ENCODE peak calls at places on chromosomes 2 and 18, in four cellular contexts. F, V, B and K are unnamed samples.
A peak's percentile ranks its signal among the peaks of the same experiment; 100 is the strongest.

GRCh38 chr18:63339920-63340484 is 20.4 kb upstream of the BCL2 start:
- DNase-seq in B (no peak), F (no peak), V (no peak), K (peak; percentile 22)

GRCh38 chr2:178910005-178910404 is 102.8 kb upstream of the TTN start:
- DNase-seq in B (no peak), V (no peak), F (no peak), K (no peak)

GRCh38 chr2:145029885-145030284 is 510.0 kb upstream of the ZEB2 start:
- DNase-seq in B (no peak), V (no peak), F (no peak), K (no peak)

GRCh38 chr2:200367155-200367554 is 60.7 kb downstream of the SPATS2L start:
- DNase-seq in F (no peak), V (no peak), B (no peak), K (peak; percentile 91)

GRCh38 chr2:226185613-226186211 is 613.9 kb downstream of the IRS1 start:
- DNase-seq in V (no peak), B (no peak), F (no peak), K (no peak)

GRCh38 chr2:199261221-199261620 is 196.5 kb downstream of the SATB2 start:
- DNase-seq in F (no peak), V (no peak), B (no peak), K (no peak)

GRCh38 chr2:26894136-26894535 is 46.2 kb downstream of the DPYSL5 start:
- DNase-seq in V (no peak), F (no peak), B (no peak), K (no peak)

GRCh38 chr2:157327621-157328102 is 2.0 kb upstream of the ERMN start:
- DNase-seq in F (peak; percentile 85), V (peak; percentile 90), B (peak; percentile 68), K (peak; percentile 44)

GRCh38 chr2:235605999-235606715 is 112.3 kb downstream of the AGAP1 start:
- DNase-seq in B (no peak), V (no peak), F (no peak), K (no peak)

GRCh38 chr18:57705011-57705410 is 83.4 kb upstream of the NARS1 start:
- DNase-seq in V (no peak), B (no peak), F (no peak), K (no peak)

GRCh38 chr2:128325665-128326181 is 7.1 kb upstream of the HS6ST1 start:
- DNase-seq in B (no peak), V (no peak), F (no peak), K (no peak)

GRCh38 chr2:188181035-188181434 is 110.6 kb upstream of the GULP1 start:
- DNase-seq in V (no peak), B (no peak), F (no peak), K (no peak)

GRCh38 chr18:5451871-5452270 is 91.9 kb downstream of the EPB41L3 start:
- DNase-seq in F (no peak), V (no peak), B (no peak), K (no peak)

GRCh38 chr2:226631671-226632070 is 167.9 kb downstream of the IRS1 start:
- DNase-seq in V (no peak), F (no peak), B (no peak), K (no peak)

GRCh38 chr2:36858551-36859365 is 107.6 kb downstream of the STRN start:
- DNase-seq in V (no peak), F (no peak), B (peak; percentile 27), K (peak; percentile 81)

GRCh38 chr18:49697757-49698595 is 115.4 kb downstream of the ACAA2 start:
- DNase-seq in V (no peak), B (no peak), F (no peak), K (no peak)

GRCh38 chr2:214529021-214529420 is 118.2 kb downstream of the VWC2L start:
- DNase-seq in F (no peak), V (no peak), B (no peak), K (no peak)

GRCh38 chr2:63408530-63408929 is 179.7 kb downstream of the WDPCP start:
- DNase-seq in V (no peak), F (no peak), B (no peak), K (peak; percentile 12)

GRCh38 chr18:41391616-41392610 is 563.1 kb upstream of the PIK3C3 start:
- DNase-seq in B (no peak), V (peak; percentile 7), F (peak; percentile 27), K (peak; percentile 47)

GRCh38 chr2:194765723-194766122 is 891.3 kb upstream of the SLC39A10 start:
- DNase-seq in F (no peak), V (no peak), B (no peak), K (no peak)

GRCh38 chr18:55494899-55495298 is 93.1 kb downstream of the TCF4 start:
- DNase-seq in B (no peak), V (no peak), F (no peak), K (no peak)

GRCh38 chr2:15990151-15991101 is 50.1 kb downstream of the MYCN start:
- DNase-seq in V (no peak), B (no peak), F (no peak), K (no peak)

GRCh38 chr2:151711025-151711424 is 23.3 kb downstream of the NEB start:
- DNase-seq in F (no peak), V (no peak), B (no peak), K (no peak)

GRCh38 chr2:225766431-225766830 is 366.9 kb downstream of the NYAP2 start:
- DNase-seq in F (no peak), B (no peak), V (no peak), K (no peak)

GRCh38 chr18:1510542-1511179 is 606.0 kb downstream of the ADCYAP1 start:
- DNase-seq in B (no peak), V (no peak), F (no peak), K (no peak)

GRCh38 chr2:113117594-113118262 is 9.7 kb upstream of the IL1RN start:
- DNase-seq in V (peak; percentile 21), B (no peak), F (no peak), K (no peak)

GRCh38 chr18:51150430-51150746 is 47.1 kb downstream of the MEX3C start:
- DNase-seq in B (no peak), F (no peak), V (no peak), K (no peak)

GRCh38 chr18:45627204-45627526 is 11.9 kb downstream of the SLC14A2 start:
- DNase-seq in F (no peak), B (no peak), V (no peak), K (no peak)

GRCh38 chr18:54416459-54416858 is 58.8 kb downstream of the C18orf54 start:
- DNase-seq in B (no peak), F (no peak), V (no peak), K (no peak)
- TF ChIP-seq TARDBP in B (no peak), F (no peak), V (no peak), K (no peak)

DNA sequence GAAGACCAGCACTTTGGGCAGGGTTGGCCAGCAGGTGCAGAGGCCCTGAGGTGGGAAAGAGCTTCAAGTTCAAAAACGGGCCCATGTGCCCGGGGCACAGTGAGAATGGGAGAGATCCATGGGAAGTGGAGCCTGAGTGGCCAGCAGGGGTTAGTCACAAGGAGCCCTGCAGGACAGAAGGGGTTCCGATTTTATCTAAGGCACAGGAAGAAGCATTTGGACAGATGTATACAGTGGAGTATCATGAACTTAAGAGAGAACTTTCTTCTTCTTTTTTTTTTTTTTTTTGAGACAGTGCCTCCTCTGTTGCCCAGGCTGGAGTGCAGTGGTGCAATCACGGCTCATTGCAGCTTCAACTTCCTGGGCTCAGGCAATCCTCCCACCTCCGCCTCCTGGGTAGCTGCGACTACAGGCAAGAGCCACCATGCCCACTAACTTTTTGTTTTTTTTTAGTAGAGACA is 24.0 kb downstream of the WIPF1 start:
- DNase-seq in B (no peak), V (no peak), F (no peak), K (no peak)
- TF ChIP-seq TARDBP in B (no peak), V (no peak), F (no peak), K (no peak)

GRCh38 chr2:65227035-65227470 is 578 bp upstream of the ACTR2 start:
- DNase-seq in V (no peak), F (no peak), B (no peak), K (peak; percentile 18)
- TF ChIP-seq TARDBP in V (no peak), F (no peak), B (no peak), K (no peak)

GRCh38 chr2:69436594-69436936 is 670 bp downstream of the NFU1 start:
- DNase-seq in V (no peak), B (peak; percentile 36), F (no peak), K (no peak)

GRCh38 chr2:69436937-69437750 is at the start of gene NFU1:
- DNase-seq in F (peak; percentile 99), V (peak; percentile 97), B (peak; percentile 79), K (peak; percentile 95)

GRCh38 chr2:69438580-69438979 is 1.3 kb upstream of the NFU1 start:
- DNase-seq in B (no peak), V (no peak), F (no peak), K (no peak)

GRCh38 chr2:69437751-69438154 is 518 bp upstream of the NFU1 start:
- DNase-seq in B (no peak), V (no peak), F (no peak), K (no peak)

GRCh38 chr2:69434753-69435152 is 2.5 kb downstream of the NFU1 start:
- DNase-seq in F (no peak), V (peak; percentile 19), B (no peak), K (no peak)
- TF ChIP-seq TARDBP in F (no peak), V (no peak), B (no peak), K (no peak)